ENCODE peak calls at places on chromosomes 11 and 22, in six cellular contexts. N is heart left ventricle, S is spleen, G is A549, A is ovary, F is fibroblast of lung. I is an unnamed sample. For H3K9me3, the result is how much of the 10 kb centered on the place peaks cover.

GRCh38 chr11:69295079-69295994 is 1.4 kb downstream of the MYEOV start:
- DNase-seq in N (no peak), F (no peak), S (peak), G (peak), A (no peak), I (no peak)

GRCh38 chr11:2716376-2717095 is 16.7 kb upstream of the KCNQ1OT1 start:
- DNase-seq in G (no peak), F (no peak), N (no peak), A (no peak), S (no peak), I (no peak)

GRCh38 chr22:37101311-37102063 is 8.0 kb downstream of the TMPRSS6 start:
- DNase-seq in S (no peak), N (no peak), F (no peak), G (no peak), A (no peak), I (no peak)

GRCh38 chr11:111851067-111851466 is 20.3 kb downstream of the ALG9 start:
- DNase-seq in G (no peak), A (no peak), S (no peak), N (no peak), F (no peak), I (no peak)

GRCh38 chr11:1746956-1747752 is 3.2 kb downstream of the IFITM10 start:
- DNase-seq in S (no peak), G (no peak), A (no peak), N (no peak), F (no peak), I (no peak)

GRCh38 chr11:39365809-39366436 is 2093.5 kb downstream of the LRRC4C start:
- DNase-seq in A (no peak), G (peak), S (no peak), N (no peak), F (peak), I (no peak)

GRCh38 chr11:116461789-116462188 is 311.0 kb downstream of the BUD13 start:
- DNase-seq in F (no peak), N (no peak), A (no peak), S (no peak), G (no peak), I (no peak)

GRCh38 chr11:67300256-67300755 is 3.0 kb upstream of the SSH3 start:
- DNase-seq in S (peak), A (no peak), F (no peak), G (no peak), N (peak), I (no peak)

GRCh38 chr22:28112548-28113043 is 193.5 kb upstream of the PITPNB start:
- DNase-seq in S (no peak), F (peak), G (peak), A (no peak), N (peak), I (no peak)

GRCh38 chr11:46127150-46127638 is 5.9 kb upstream of the PHF21A start:
- DNase-seq in F (peak), S (peak), A (no peak), N (peak), G (peak), I (peak)

GRCh38 chr11:10481567-10482349 is 26.7 kb downstream of the AMPD3 start:
- DNase-seq in A (no peak), F (no peak), S (no peak), N (no peak), G (no peak), I (no peak)

GRCh38 chr22:27621671-27622070 is 179.9 kb downstream of the MN1 start:
- DNase-seq in N (no peak), A (no peak), S (no peak), F (peak), G (no peak), I (no peak)

GRCh38 chr11:103358251-103358650 is 249.0 kb downstream of the DYNC2H1 start:
- DNase-seq in A (no peak), S (no peak), N (no peak), F (peak), G (no peak), I (no peak)

GRCh38 chr11:64879226-64879900 is 942 bp upstream of the EHD1 start:
- DNase-seq in S (peak), A (no peak), N (peak), F (no peak), G (no peak), I (no peak)

GRCh38 chr11:64859542-64860414 is 15.3 kb upstream of the CDC42BPG start:
- DNase-seq in S (peak), G (no peak), F (no peak), A (no peak), N (no peak), I (peak)

GRCh38 chr22:42673898-42674390 is 24.8 kb upstream of the CYB5R3 start:
- DNase-seq in F (peak), G (no peak), A (no peak), N (no peak), S (no peak), I (no peak)

GRCh38 chr11:68411501-68411991 is 49.0 kb upstream of the PPP6R3 start:
- DNase-seq in A (no peak), G (no peak), N (no peak), S (no peak), F (no peak), I (no peak)

GRCh38 chr11:128388182-128388815 is 199.1 kb downstream of the ETS1 start:
- DNase-seq in S (no peak), F (no peak), A (no peak), G (no peak), N (no peak), I (no peak)

GRCh38 chr11:45300715-45301114 is 14.6 kb upstream of the SYT13 start:
- DNase-seq in G (no peak), F (no peak), A (no peak), S (no peak), N (no peak), I (no peak)

GRCh38 chr11:46279393-46280099 is 2.1 kb downstream of the CREB3L1 start:
- DNase-seq in S (no peak), F (peak), N (peak), A (peak), G (no peak), I (no peak)

GRCh38 chr22:16960220-16960883 is 47.7 kb downstream of the GAB4 start:
- DNase-seq in S (no peak), N (no peak), G (no peak), A (no peak), F (no peak), I (no peak)

GRCh38 chr22:36913431-36914382 is at the start of gene CSF2RB:
- DNase-seq in S (peak), F (no peak), G (no peak), A (no peak), N (peak), I (no peak)

GRCh38 chr11:117668291-117668690 is 128.7 kb downstream of the DSCAML1 start:
- DNase-seq in S (no peak), A (no peak), N (no peak), G (no peak), F (no peak), I (no peak)

GRCh38 chr11:34303028-34303427 is 54.8 kb downstream of the ABTB2 start:
- DNase-seq in S (no peak), N (no peak), G (no peak), A (no peak), F (peak), I (no peak)

GRCh38 chr11:40417627-40418026 is 1041.8 kb downstream of the LRRC4C start:
- DNase-seq in A (no peak), N (no peak), S (no peak), G (no peak), F (no peak), I (no peak)

GRCh38 chr11:86571273-86571948 is 101.0 kb downstream of the ME3 start:
- DNase-seq in N (no peak), S (no peak), F (no peak), A (no peak), G (peak), I (no peak)

GRCh38 chr11:15745266-15745665 is 611.1 kb downstream of the SOX6 start:
- DNase-seq in A (no peak), S (no peak), G (peak), N (no peak), F (peak), I (no peak)

GRCh38 chr11:122681731-122682130 is 26.2 kb downstream of the UBASH3B start:
- DNase-seq in S (no peak), N (no peak), G (peak), F (peak), A (no peak), I (no peak)

GRCh38 chr11:69880803-69881445 is 61.7 kb upstream of the FGF3 start:
- DNase-seq in A (no peak), N (no peak), G (no peak), F (no peak), S (peak), I (no peak)

GRCh38 chr22:19119949-19120348 is 2.3 kb downstream of the DGCR2 start:
- DNase-seq in F (no peak), N (no peak), G (no peak), A (no peak), S (peak), I (no peak)

GRCh38 chr22:19122752-19123492 is 710 bp upstream of the DGCR2 start:
- DNase-seq in N (peak), A (no peak), F (peak), G (no peak), S (no peak), I (no peak)

GRCh38 chr22:19121631-19122142 is 525 bp downstream of the DGCR2 start:
- DNase-seq in S (peak), G (peak), N (peak), A (peak), F (peak), I (peak)

GRCh38 chr22:19122143-19122751 is at the start of gene DGCR2:
- DNase-seq in S (peak), A (peak), G (peak), F (peak), N (peak), I (peak)

DNA sequence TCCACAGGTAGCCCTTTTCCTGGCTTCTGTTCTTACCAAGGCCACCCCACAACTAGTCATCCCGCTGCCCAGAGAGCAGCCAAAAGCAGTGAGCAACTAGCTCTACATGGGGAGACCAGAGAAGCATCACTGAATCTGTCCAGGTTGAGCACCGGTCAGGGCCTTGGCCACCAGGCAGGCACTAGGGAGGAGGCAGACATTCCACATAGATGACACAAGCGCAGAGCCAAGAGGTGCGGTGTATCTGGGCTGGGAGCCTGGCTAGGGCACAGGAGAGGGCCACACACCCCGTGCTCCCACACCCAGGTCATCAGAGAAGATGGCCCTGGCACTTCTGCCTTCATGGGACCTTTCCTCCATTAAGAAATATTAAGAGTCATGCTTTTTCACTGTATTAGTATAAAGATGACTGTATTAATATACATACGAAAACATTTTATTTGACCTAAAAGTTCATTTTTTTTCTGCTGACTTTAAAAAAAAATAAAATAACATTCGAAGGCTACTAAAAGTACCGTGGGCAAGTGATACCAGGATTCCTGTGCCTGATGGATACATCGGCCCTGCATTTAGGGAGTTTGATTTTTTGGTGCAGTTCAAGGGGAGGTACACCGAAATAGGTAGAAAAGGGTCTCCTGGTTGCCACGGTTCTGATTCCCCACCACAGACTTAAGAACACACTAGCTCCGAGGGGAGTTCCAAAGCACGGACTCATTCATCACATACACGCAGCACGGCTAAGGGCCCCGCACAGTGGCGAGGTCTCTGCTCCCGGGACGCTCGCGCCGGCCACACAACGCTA is 1.2 kb downstream of the DGCR2 start:
- DNase-seq in N (peak), F (peak), A (peak), G (peak), S (peak), I (peak)
- TF ChIP-seq CTCF in N (no peak), F (no peak), A (no peak), G (no peak), S (no peak), I (no peak)

DNA sequence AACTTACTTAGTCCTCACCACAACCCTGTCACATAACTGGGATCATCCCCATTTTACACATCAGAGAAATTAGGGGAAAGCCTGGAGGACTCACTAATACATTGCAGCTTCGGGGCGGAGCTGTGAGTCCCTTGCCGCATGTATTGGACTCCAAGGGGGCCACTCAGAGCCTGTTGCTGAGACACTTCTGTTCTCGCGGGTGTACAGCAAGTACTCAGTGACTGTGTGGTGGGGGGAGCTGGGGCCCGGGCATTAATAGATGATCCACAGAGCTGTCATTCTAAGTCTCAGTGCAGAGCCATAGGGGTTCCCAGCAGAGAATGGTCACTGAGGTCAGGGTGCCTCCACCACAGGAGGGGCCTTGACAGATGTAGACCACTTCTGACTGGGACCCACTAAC is 13.6 kb downstream of the OAF start:
- DNase-seq in A (no peak), N (no peak), G (no peak), F (no peak), S (peak), I (no peak)
- H3K27ac ChIP-seq in A (no peak), N (peak), G (no peak), F (no peak), S (peak), I (no peak)

DNA sequence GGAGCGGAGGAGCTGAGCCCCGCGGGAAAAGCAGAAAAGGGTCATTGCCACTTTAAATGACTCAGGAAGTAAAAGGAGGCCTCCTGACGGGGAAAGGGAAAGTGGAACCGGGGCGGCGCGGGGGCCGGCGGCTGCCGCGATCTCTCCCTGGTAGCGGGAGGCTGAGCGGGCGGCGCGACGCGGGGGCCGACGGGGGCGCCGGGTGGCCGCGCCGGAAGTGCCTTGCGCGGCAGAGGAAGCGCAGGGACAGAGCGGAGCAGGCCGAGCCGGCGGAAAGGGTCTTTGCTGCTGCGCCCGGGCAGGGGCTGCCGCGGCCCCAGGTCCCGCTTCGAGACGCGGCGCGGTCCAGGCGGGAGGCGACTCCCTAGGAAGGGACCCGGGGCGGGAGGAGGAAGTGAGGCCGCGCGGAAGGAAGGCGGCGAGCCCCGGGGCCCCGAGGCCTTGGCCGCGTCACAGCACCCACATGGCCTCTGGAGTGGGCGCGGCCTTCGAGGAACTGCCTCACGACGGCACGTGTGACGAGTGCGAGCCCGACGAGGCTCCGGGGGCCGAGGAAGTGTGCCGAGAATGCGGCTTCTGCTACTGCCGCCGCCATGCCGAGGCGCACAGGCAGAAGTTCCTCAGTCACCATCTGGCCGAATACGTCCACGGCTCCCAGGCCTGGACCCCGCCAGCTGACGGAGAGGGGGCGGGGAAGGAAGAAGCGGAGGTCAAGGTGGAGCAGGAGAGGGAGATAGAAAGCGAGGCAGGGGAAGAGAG is at the start of gene TRIM44:
- DNase-seq in F (peak), G (peak), A (peak), N (peak), S (peak), I (peak)
- H3K9me3 ChIP-seq in F (under half), G (under half), A (under half), N (under half), S (under half), I (under half)

GRCh38 chr11:209275-210121 is 2.0 kb downstream of the RIC8A start:
- DNase-seq in N (no peak), F (peak), G (peak), S (peak), A (no peak), I (no peak)
- TF ChIP-seq CTCF in N (no peak), F (no peak), G (no peak), S (no peak), A (no peak), I (no peak)

GRCh38 chr11:66048525-66049313 is at the start of gene GAL3ST3:
- DNase-seq in F (no peak), G (no peak), N (no peak), S (peak), A (peak), I (no peak)
- H3K27ac ChIP-seq in F (no peak), G (no peak), N (no peak), S (no peak), A (no peak), I (no peak)

I was measured in CD4-positive, alpha-beta T cell.